ENCODE peak calls at places on chromosomes 4 and X, in eight cellular contexts. B is tibial artery, H is GM06990, T is GM23248, Y is tibial nerve, I is mesendoderm, S is endodermal cell, O is HCT116. N is an unnamed sample.

GRCh38 chr4:31788676-31789075 is 1068.5 kb downstream of the PCDH7 start:
- DNase-seq in Y (no peak), I (peak; percentile 92), B (no peak), H (no peak), O (no peak), T (no peak), S (peak; percentile 58), N (no peak)

GRCh38 chr4:103786014-103786413 is 66.2 kb upstream of the TACR3 start:
- DNase-seq in B (no peak), Y (no peak), O (peak; percentile 56), H (peak; percentile 2), I (peak; percentile 88), T (peak; percentile 69), S (peak; percentile 68), N (no peak)

GRCh38 chr4:152310223-152310622 is 225.7 kb downstream of the FBXW7 start:
- DNase-seq in S (no peak), Y (no peak), I (peak; percentile 85), B (no peak), O (no peak), H (no peak), T (peak; percentile 37), N (no peak)

GRCh38 chrX:55488559-55489314 is 911 bp downstream of the USP51 start:
- DNase-seq in T (peak; percentile 80), Y (peak; percentile 52), H (peak; percentile 73), B (peak; percentile 88), S (peak; percentile 80), O (no peak), I (peak; percentile 75), N (peak; percentile 67)

GRCh38 chr4:112889619-112890294 is 159.7 kb upstream of the ANK2 start:
- DNase-seq in T (peak; percentile 82), S (no peak), O (no peak), Y (no peak), B (no peak), I (no peak), H (no peak), N (no peak)

GRCh38 chr4:163967710-163968109 is 473.2 kb downstream of the TMA16 start:
- DNase-seq in H (no peak), I (no peak), T (no peak), O (no peak), B (no peak), Y (no peak), S (no peak), N (no peak)

GRCh38 chr4:85058551-85058950 is 92.1 kb upstream of the WDFY3 start:
- DNase-seq in H (no peak), Y (no peak), B (no peak), T (no peak), I (no peak), O (no peak), S (no peak), N (no peak)

GRCh38 chr4:2354760-2355159 is 63.7 kb downstream of the ZFYVE28 start:
- DNase-seq in B (peak; percentile 40), I (no peak), H (no peak), S (peak; percentile 33), T (no peak), Y (no peak), O (no peak), N (no peak)

GRCh38 chr4:181503800-181504364 is 739.3 kb upstream of the TENM3 start:
- DNase-seq in I (peak; percentile 25), T (no peak), S (peak; percentile 52), B (no peak), H (no peak), Y (no peak), O (no peak), N (no peak)

GRCh38 chrX:39309721-39310152 is 508.5 kb downstream of the MID1IP1 start:
- DNase-seq in S (no peak), O (no peak), I (peak; percentile 86), Y (no peak), B (no peak), H (no peak), T (no peak), N (peak; percentile 37)

GRCh38 chr4:153018716-153019115 is 82.6 kb downstream of the FHDC1 start:
- DNase-seq in B (no peak), O (no peak), H (no peak), S (no peak), I (no peak), Y (no peak), T (no peak), N (no peak)

GRCh38 chr4:165768281-165768680 is 104.8 kb upstream of the TLL1 start:
- DNase-seq in Y (no peak), B (no peak), O (no peak), S (no peak), T (no peak), H (no peak), I (no peak), N (no peak)

GRCh38 chr4:140653718-140654515 is 85.2 kb upstream of the UCP1 start:
- DNase-seq in S (no peak), O (no peak), Y (no peak), I (peak; percentile 52), B (no peak), T (peak; percentile 34), H (no peak), N (no peak)

GRCh38 chrX:19678941-19679340 is 163.6 kb upstream of the MAP3K15 start:
- DNase-seq in S (no peak), B (no peak), T (no peak), H (no peak), I (no peak), Y (no peak), O (no peak), N (no peak)

DNA sequence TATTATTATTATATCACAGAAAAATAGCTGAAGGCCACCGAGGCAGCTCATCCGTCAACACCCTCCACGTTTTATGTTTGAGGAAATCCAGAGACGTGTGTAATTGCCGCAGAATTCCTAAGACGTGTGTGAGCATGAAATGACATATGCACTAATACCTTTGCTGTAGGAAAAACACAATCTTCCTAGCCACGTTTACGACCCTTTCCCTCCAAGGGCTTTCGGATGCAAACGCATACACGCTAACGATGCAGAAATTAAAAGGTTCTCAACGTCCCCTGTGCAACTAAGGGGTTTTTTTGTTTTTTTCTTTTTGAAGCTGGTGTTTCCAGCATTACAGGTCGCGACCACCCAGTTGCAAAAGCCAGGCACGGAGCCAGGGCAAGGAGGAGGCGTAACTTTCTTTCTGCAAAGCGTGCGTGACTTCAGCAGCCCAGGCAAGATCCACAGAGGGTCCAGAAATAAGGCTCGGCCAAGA is 33.8 kb downstream of the CRLF2 start:
- DNase-seq in S (peak; percentile 53), I (no peak), H (no peak), Y (no peak), B (no peak), O (no peak), T (peak; percentile 24), N (no peak)
- H3K4me3 ChIP-seq in S (no peak overlapping the region), I (no peak overlapping the region), H (no peak overlapping the region), Y (no peak overlapping the region), B (no peak overlapping the region), O (no peak overlapping the region), T (no peak overlapping the region), N (no peak overlapping the region)

GRCh38 chr4:168275836-168276235 is 42.7 kb downstream of the DDX60 start:
- DNase-seq in B (no peak), S (no peak), Y (no peak), T (no peak), I (no peak), H (no peak), O (no peak), N (no peak)

GRCh38 chr4:168272488-168272887 is 46.1 kb downstream of the DDX60 start:
- DNase-seq in I (no peak), O (no peak), T (no peak), B (no peak), Y (no peak), H (no peak), S (no peak), N (no peak)

GRCh38 chr4:168274871-168275270 is 43.7 kb downstream of the DDX60 start:
- DNase-seq in I (no peak), B (no peak), T (no peak), Y (no peak), O (no peak), S (no peak), H (no peak), N (no peak)

GRCh38 chr4:168269879-168270278 is 48.7 kb downstream of the DDX60 start:
- DNase-seq in T (no peak), H (no peak), I (no peak), B (no peak), O (no peak), Y (no peak), S (no peak), N (no peak)

GRCh38 chr4:168273838-168274237 is 44.7 kb downstream of the DDX60 start:
- DNase-seq in I (peak; percentile 49), B (no peak), O (no peak), T (no peak), H (no peak), S (no peak), Y (no peak), N (no peak)
- H3K36me3 ChIP-seq in I (no peaks in the 10 kb centered on the region), B (peaks cover 49% of the 10 kb centered on the region), O (peaks cover 3% of the 10 kb centered on the region), T (no peaks in the 10 kb centered on the region), H (no peaks in the 10 kb centered on the region), S (no peaks in the 10 kb centered on the region), Y (peaks cover 76% of the 10 kb centered on the region), N (no peaks in the 10 kb centered on the region)

DNA sequence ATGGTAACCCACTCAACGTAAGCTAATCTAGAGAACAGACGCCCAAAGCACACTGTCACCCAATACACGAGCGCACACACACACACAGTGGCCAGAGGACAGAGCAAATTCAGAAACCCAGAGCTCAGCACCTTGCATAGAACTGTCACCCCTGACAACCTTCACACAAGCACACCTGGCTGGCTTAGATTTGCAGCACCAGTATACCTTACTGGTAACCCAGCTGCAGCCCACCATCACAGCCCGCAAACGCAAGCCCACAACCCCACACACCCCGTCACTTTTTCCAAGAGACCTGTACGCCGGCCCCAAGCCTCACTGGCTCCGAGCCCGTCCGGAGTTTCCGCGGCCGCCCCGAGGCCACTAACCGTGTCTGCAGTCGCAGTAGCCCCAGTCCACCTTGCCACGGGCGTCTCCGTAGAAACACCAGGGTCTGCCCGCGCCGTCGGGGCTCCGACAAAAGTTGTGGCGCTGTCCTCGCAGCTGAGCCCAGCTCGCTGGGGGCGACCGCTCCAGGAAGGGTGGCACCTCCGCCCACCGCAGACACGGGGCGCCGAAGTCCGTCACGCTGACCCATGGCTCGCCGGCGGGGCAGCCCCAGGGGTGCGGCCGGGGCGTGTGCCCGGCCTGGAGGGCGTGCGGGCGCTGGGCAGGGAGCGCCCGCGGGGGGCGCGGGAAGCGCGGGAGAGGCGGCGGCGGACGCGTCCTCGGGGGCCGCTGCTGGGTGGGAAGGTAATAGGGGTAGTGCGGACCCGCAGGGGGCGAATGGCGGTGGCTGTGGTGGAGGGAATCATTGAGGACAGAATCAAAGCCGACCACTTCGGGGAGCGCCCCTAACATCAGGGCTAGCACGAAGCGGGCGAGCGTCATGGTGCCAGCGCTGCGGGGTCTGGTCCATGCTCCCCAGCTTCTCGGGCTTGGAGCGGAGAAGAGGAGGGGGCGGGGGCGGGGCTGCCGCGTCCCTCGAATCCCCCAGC is 664 bp downstream of the PRSS12 start:
- DNase-seq in Y (no peak), I (peak; percentile 72), H (peak; percentile 14), T (peak; percentile 50), S (peak; percentile 84), B (no peak), O (peak; percentile 48), N (no peak)
- H3K4me3 ChIP-seq in Y (peak overlapping the region; percentile 60), I (peak overlapping the region; percentile 7), H (no peak overlapping the region), T (peak overlapping the region; percentile 77), S (peak overlapping the region; percentile 76), B (peak overlapping the region; percentile 50), O (peak overlapping the region; percentile 51), N (peak overlapping the region; percentile 44)

DNA sequence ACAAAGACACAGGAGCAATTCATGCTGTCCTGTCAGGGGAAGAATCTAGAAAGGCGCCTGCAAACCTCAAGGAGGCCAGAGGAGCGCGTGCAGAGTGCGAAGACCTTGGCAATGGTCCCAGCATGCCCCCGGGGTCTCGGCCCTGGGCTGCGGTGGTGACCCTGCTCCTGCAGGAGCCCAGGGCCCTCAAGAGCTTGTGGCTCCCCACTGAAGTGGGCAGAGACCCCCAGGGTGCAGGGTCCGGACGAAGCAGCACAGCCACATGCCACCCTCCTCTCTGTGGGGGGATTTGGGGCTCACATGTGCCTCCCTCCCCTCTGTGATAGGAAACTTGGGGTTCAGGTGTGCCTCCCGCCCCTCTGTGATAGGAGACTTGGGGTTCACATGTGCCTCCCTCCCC is 39.3 kb downstream of the GAK start:
- DNase-seq in S (no peak), Y (no peak), I (no peak), H (no peak), T (no peak), B (no peak), O (no peak), N (no peak)
- H3K36me3 ChIP-seq in S (peaks cover 18% of the 10 kb centered on the region), Y (peaks cover 100% of the 10 kb centered on the region), I (no peaks in the 10 kb centered on the region), H (peaks cover 35% of the 10 kb centered on the region), T (peaks cover 1% of the 10 kb centered on the region), B (peaks cover 72% of the 10 kb centered on the region), O (peaks cover 9% of the 10 kb centered on the region), N (no peaks in the 10 kb centered on the region)